ENCODE peak calls at places on chromosomes 2 and 18, in six cellular contexts. U, D, A, S, F and V are unnamed samples.

GRCh38 chr18:56488739-56489138 is 149.7 kb downstream of the TXNL1 start:
- DNase-seq in A (no peak), F (no peak), D (no peak), U (no peak), S (no peak), V (no peak)

GRCh38 chr2:26692814-26693286 is 328 bp downstream of the KCNK3 start:
- DNase-seq in S (peak), F (no peak), A (no peak), U (peak), D (no peak), V (no peak)

GRCh38 chr2:181320638-181321037 is 136.5 kb upstream of the ITGA4 start:
- DNase-seq in D (no peak), S (no peak), F (no peak), U (no peak), A (no peak), V (no peak)

GRCh38 chr2:10336283-10336682 is 33.6 kb downstream of the HPCAL1 start:
- DNase-seq in U (no peak), D (no peak), A (no peak), F (no peak), S (no peak), V (no peak)

GRCh38 chr2:67927489-67927888 is 135.3 kb downstream of the C1D start:
- DNase-seq in U (no peak), A (no peak), D (no peak), F (no peak), S (no peak), V (no peak)

GRCh38 chr18:63832470-63832869 is 55.0 kb upstream of the SERPINB2 start:
- DNase-seq in U (peak), F (no peak), A (no peak), D (peak), S (no peak), V (no peak)

GRCh38 chr2:29114841-29115609 is at the start of gene CLIP4:
- DNase-seq in U (peak), D (peak), F (no peak), S (no peak), A (peak), V (peak)

GRCh38 chr2:216584112-216584511 is 49.1 kb upstream of the IGFBP2 start:
- DNase-seq in D (no peak), U (no peak), S (no peak), F (no peak), A (no peak), V (no peak)

GRCh38 chr2:197208029-197208428 is 102.6 kb downstream of the ANKRD44 start:
- DNase-seq in F (no peak), S (no peak), A (no peak), D (no peak), U (no peak), V (no peak)

GRCh38 chr2:106960633-106961205 is 74.8 kb upstream of the ST6GAL2 start:
- DNase-seq in U (peak), S (no peak), A (no peak), F (no peak), D (peak), V (no peak)

GRCh38 chr2:175218551-175218950 is 37.0 kb upstream of the ATP5MC3 start:
- DNase-seq in S (no peak), U (no peak), A (no peak), D (no peak), F (no peak), V (no peak)

GRCh38 chr18:50987261-50987660 is 19.4 kb downstream of the ELAC1 start:
- DNase-seq in D (no peak), A (no peak), F (no peak), U (no peak), S (no peak), V (no peak)

GRCh38 chr2:84858123-84858522 is 22.8 kb downstream of the TRABD2A start:
- DNase-seq in U (no peak), F (no peak), D (no peak), A (no peak), S (no peak), V (no peak)
- TF ChIP-seq CTCF in U (no peak), F (no peak), D (peak), A (peak), S (no peak), V (no peak)

DNA sequence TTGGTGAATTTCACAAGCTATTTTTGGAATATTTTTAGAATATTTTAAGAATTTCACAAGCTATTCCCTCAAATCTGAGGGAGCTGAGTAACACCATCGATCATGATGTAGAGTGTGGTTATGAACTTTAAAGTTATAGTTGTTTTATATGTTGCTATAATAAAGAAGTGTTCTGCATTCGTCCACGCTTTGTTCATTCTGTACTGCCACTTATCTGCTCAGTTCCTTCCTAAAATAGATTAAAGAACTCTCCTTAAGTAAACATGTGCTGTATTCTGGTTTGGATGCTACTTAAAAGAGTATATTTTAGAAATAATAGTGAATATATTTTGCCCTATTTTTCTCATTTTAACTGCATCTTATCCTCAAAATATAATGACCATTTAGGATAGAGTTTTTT is 15.9 kb downstream of the TYMS start:
- DNase-seq in S (no peak), U (no peak), A (no peak), F (no peak), D (no peak), V (no peak)
- TF ChIP-seq CTCF in S (no peak), U (no peak), A (no peak), F (no peak), D (no peak), V (no peak)

DNA sequence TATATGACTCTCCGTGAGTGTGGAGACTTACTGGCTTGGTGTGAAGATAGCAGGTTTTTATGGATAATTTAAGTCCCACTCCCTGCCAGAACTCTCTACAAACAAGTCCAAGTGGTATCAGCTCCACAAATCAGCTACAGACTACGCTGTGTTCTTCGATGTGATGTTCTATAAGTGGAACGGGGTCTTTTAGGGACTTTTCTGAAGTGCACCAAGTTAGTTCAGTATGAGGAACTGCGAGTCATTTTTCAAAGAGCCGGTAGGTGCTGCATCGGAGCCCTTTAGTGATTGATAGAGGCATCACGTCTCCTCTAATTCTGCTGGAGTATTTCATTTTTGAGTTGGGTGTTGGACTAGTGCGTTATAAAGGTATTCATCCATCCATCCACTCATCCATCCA is 107.1 kb downstream of the TSHZ1 start:
- DNase-seq in D (no peak), U (no peak), F (no peak), S (no peak), A (no peak), V (no peak)
- TF ChIP-seq CTCF in D (no peak), U (no peak), F (no peak), S (no peak), A (no peak), V (no peak)

DNA sequence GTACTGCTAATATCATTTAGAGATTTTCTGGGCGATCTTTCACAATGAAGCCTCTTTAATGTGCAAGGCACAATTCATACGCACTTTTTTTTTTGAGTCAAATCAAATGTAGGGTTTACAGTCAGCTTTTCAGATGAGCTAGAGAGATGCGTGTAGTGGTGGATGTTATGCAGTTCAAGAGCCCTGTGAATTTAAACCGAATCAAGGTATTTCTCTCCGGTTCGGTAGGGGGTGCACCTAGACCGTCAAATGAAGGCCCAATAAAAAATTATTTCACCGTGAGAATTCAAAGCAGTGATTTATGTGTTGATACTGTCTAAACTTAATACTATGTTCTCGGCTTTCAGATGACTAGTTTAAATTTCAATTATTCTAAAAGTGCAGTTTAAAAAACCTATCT is 1.1 kb downstream of the PTH2R start:
- DNase-seq in U (no peak), F (no peak), D (peak), S (peak), A (peak), V (no peak)
- TF ChIP-seq CTCF in U (peak), F (peak), D (peak), S (peak), A (peak), V (peak)